ENCODE peak calls at places on chromosome 2, in four cellular contexts. E, C, B and Y are unnamed samples.

GRCh38 chr2:122514451-122514996 is 759.1 kb downstream of the TSN start:
- DNase-seq in E (no peak), C (no peak), B (no peak), Y (no peak)

GRCh38 chr2:1685078-1685956 is 59.0 kb downstream of the PXDN start:
- DNase-seq in E (no peak), C (no peak), B (no peak), Y (no peak)

GRCh38 chr2:123080331-123080730 is 944.8 kb upstream of the CNTNAP5 start:
- DNase-seq in E (no peak), C (no peak), B (no peak), Y (no peak)

GRCh38 chr2:62578837-62579640 is 73.0 kb upstream of the TMEM17 start:
- DNase-seq in E (no peak), C (no peak), B (no peak), Y (no peak)

GRCh38 chr2:41784496-41784895 is 263.3 kb upstream of the PKDCC start:
- DNase-seq in E (no peak), C (no peak), B (no peak), Y (no peak)

GRCh38 chr2:239695728-239696240 is 295.0 kb upstream of the HDAC4 start:
- DNase-seq in E (no peak), C (no peak), B (no peak), Y (no peak)

GRCh38 chr2:71235930-71236587 is 9.2 kb upstream of the PAIP2B start:
- DNase-seq in E (peak; percentile 38), C (no peak), B (no peak), Y (peak; percentile 55)

GRCh38 chr2:44772670-44773378 is 168.7 kb upstream of the SIX3 start:
- DNase-seq in E (no peak), C (no peak), B (no peak), Y (no peak)

GRCh38 chr2:234275515-234275914 is 221.4 kb downstream of the ARL4C start:
- DNase-seq in E (no peak), C (no peak), B (no peak), Y (no peak)